ENCODE peak calls at places on chromosomes 16 and 17, in ten cellular contexts. P is NCI-H1092; F is A172; V is effector CD8-positive, alpha-beta T cell; S is RKO; Z is germinal center; M is body of pancreas; N is HT1080; X is cardiac muscle cell; W is stimulated activated CD4-positive, alpha-beta T cell treated with anti-CD3 and anti-CD28 coated beads, Interleukin-1b, Interleukin-23, amount 100 ng/mL, for 4 hours. H is an unnamed sample.
A peak's percentile ranks its signal among the peaks of the same experiment; 100 is the strongest.

GRCh38 chr16:78973041-78973440 is 627.5 kb downstream of the MAF start:
- DNase-seq in Z (no peak), X (peak; percentile 30), P (no peak), S (no peak), N (no peak), V (no peak), W (no peak), M (no peak), F (no peak), H (no peak)

GRCh38 chr17:76623271-76624146 is 20.0 kb downstream of the ST6GALNAC1 start:
- DNase-seq in V (peak; percentile 61), P (peak; percentile 17), Z (peak; percentile 79), N (peak; percentile 69), W (peak; percentile 73), M (peak; percentile 72), S (peak; percentile 67), X (peak; percentile 68), F (peak; percentile 61), H (peak; percentile 91)

GRCh38 chr16:84087461-84088151 is 29.1 kb downstream of the MBTPS1 start:
- DNase-seq in N (no peak), W (no peak), Z (no peak), M (no peak), P (no peak), V (no peak), S (no peak), X (no peak), F (no peak), H (no peak)

GRCh38 chr16:89404561-89404960 is 85.8 kb downstream of the ANKRD11 start:
- DNase-seq in M (peak; percentile 66), S (no peak), X (no peak), V (no peak), W (no peak), P (no peak), Z (no peak), N (no peak), F (no peak), H (no peak)

GRCh38 chr16:48292452-48292851 is 45.1 kb upstream of the ABCC11 start:
- DNase-seq in V (no peak), Z (no peak), P (no peak), W (no peak), N (no peak), M (no peak), X (no peak), S (no peak), F (no peak), H (no peak)

GRCh38 chr16:74724820-74725549 is 24.3 kb upstream of the MLKL start:
- DNase-seq in X (no peak), S (peak; percentile 79), V (no peak), P (no peak), N (peak; percentile 84), W (no peak), Z (no peak), F (peak; percentile 80), M (no peak), H (no peak)

GRCh38 chr16:71927787-71928186 is 32.5 kb downstream of the IST1 start:
- DNase-seq in M (no peak), W (no peak), V (no peak), N (no peak), X (no peak), F (no peak), Z (no peak), S (no peak), P (no peak), H (no peak)

GRCh38 chr17:7224661-7225111 is 4.9 kb downstream of the ACADVL start:
- DNase-seq in X (no peak), Z (no peak), P (no peak), S (no peak), V (no peak), N (no peak), M (no peak), W (no peak), F (peak; percentile 59), H (no peak)

GRCh38 chr16:72937916-72938315 is 110.0 kb downstream of the ZFHX3 start:
- DNase-seq in S (no peak), M (no peak), W (no peak), F (no peak), V (no peak), X (no peak), P (no peak), N (no peak), Z (no peak), H (peak; percentile 62)

GRCh38 chr16:57795431-57795878 is 6.8 kb downstream of the KIFC3 start:
- DNase-seq in W (no peak), M (peak; percentile 83), X (peak; percentile 61), Z (peak; percentile 51), S (peak; percentile 50), F (peak; percentile 48), N (peak; percentile 60), P (no peak), V (no peak), H (no peak)

GRCh38 chr17:81927653-81928496 is at the start of gene MAFG:
- DNase-seq in S (peak; percentile 93), F (peak; percentile 90), V (peak; percentile 85), M (peak; percentile 94), W (peak; percentile 87), P (peak; percentile 95), Z (peak; percentile 96), X (peak; percentile 98), N (peak; percentile 95), H (peak; percentile 94)

GRCh38 chr16:1723450-1724147 is 17.6 kb downstream of the MAPK8IP3 start:
- DNase-seq in V (peak; percentile 25), S (no peak), F (peak; percentile 42), Z (peak; percentile 50), P (no peak), W (no peak), M (peak; percentile 49), X (peak; percentile 47), N (peak; percentile 41), H (no peak)

H was measured in cardiac septum.